ENCODE peak calls at places on chromosomes 16 and 17, in seven cellular contexts. N is RWPE1, I is Peyer's patch, X is psoas muscle, C is heart left ventricle, U is mucosa of descending colon, Y is A549. Z is an unnamed sample.

GRCh38 chr17:76270770-76271668 is 5.9 kb downstream of the UBALD2 start:
- DNase-seq in N (no peak), I (peak; percentile 41), X (peak; percentile 65), C (no peak), U (peak; percentile 41), Y (no peak), Z (no peak)

GRCh38 chr17:59804910-59805381 is 87.8 kb downstream of the TUBD1 start:
- DNase-seq in N (no peak), I (no peak), X (no peak), C (no peak), U (no peak), Y (peak; percentile 89), Z (no peak)

GRCh38 chr17:33049781-33050414 is 58.3 kb downstream of the SPACA3 start:
- DNase-seq in N (peak; percentile 63), I (no peak), X (no peak), C (peak; percentile 21), U (peak; percentile 45), Y (peak; percentile 59), Z (peak; percentile 58)

GRCh38 chr17:65230040-65230439 is 92.9 kb downstream of the RGS9 start:
- DNase-seq in N (no peak), I (no peak), X (no peak), C (no peak), U (no peak), Y (peak; percentile 35), Z (no peak)

GRCh38 chr16:1093284-1094123 is 2.5 kb downstream of the C1QTNF8 start:
- DNase-seq in N (no peak), I (no peak), X (no peak), C (no peak), U (no peak), Y (peak; percentile 78), Z (no peak)

GRCh38 chr16:27676807-27677206 is 126.9 kb downstream of the KATNIP start:
- DNase-seq in N (no peak), I (no peak), X (no peak), C (no peak), U (no peak), Y (no peak), Z (no peak)

GRCh38 chr16:57145964-57146647 is 39.7 kb downstream of the PSME3IP1 start:
- DNase-seq in N (no peak), I (no peak), X (no peak), C (no peak), U (no peak), Y (no peak), Z (no peak)

GRCh38 chr16:57893559-57894389 is 77.2 kb downstream of the CNGB1 start:
- DNase-seq in N (peak; percentile 75), I (no peak), X (no peak), C (no peak), U (no peak), Y (peak; percentile 96), Z (no peak)

GRCh38 chr17:81254955-81255717 is 16.0 kb downstream of the NDUFAF8 start:
- DNase-seq in N (peak; percentile 82), I (no peak), X (peak; percentile 95), C (peak; percentile 84), U (peak; percentile 87), Y (peak; percentile 77), Z (peak; percentile 63)

GRCh38 chr17:14340968-14341412 is 40.1 kb downstream of the HS3ST3B1 start:
- DNase-seq in N (no peak), I (no peak), X (no peak), C (no peak), U (no peak), Y (no peak), Z (no peak)

DNA sequence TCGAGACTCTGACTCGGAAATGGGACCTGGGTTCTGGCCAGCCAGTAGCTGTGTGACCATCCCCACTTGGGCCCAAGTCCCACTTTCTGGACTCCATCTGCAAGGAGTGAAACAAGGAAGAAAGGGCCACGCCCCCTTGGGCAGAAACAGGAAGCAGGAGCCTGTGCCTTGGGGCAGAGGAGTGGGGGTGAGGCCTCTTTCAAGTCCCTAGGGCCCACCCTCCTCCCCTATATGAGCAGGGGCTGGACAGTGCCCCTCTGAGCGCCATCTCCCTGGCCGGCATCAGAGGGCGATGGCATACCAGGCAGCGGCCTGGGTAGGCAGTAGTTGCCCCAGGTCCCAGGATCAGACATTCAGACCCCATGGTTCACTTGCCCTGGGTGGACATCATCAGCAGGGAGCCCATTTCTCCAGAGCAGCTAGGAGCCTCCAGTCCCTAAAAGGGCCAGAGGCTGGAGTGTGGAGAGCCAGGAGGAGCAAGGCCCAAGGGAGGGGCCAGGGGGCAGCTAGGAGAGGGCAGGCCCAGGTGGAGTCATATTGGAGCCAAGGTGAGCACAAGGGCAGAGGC is 7.1 kb downstream of the BCAR1 start:
- DNase-seq in N (no peak), I (peak; percentile 22), X (no peak), C (peak; percentile 70), U (peak; percentile 64), Y (no peak), Z (no peak)
- TF ChIP-seq CTCF in N (no peak), I (no peak), X (no peak), C (no peak), U (no peak), Y (no peak), Z (no peak)

GRCh38 chr17:15453782-15454181 is 13.6 kb downstream of the CDRT4 start:
- DNase-seq in N (no peak), I (no peak), X (no peak), C (no peak), U (no peak), Y (no peak), Z (no peak)

GRCh38 chr17:15456486-15456885 is 10.9 kb downstream of the CDRT4 start:
- DNase-seq in N (no peak), I (no peak), X (peak; percentile 90), C (no peak), U (no peak), Y (no peak), Z (no peak)

GRCh38 chr17:15457723-15458094 is 9.7 kb downstream of the CDRT4 start:
- DNase-seq in N (no peak), I (no peak), X (peak; percentile 80), C (no peak), U (no peak), Y (no peak), Z (peak; percentile 19)

GRCh38 chr17:15454328-15454727 is 13.1 kb downstream of the CDRT4 start:
- DNase-seq in N (no peak), I (no peak), X (no peak), C (no peak), U (no peak), Y (no peak), Z (no peak)

GRCh38 chr17:15456972-15457722 is 10.3 kb downstream of the CDRT4 start:
- DNase-seq in N (no peak), I (no peak), X (peak; percentile 94), C (peak; percentile 51), U (no peak), Y (no peak), Z (no peak)
- TF ChIP-seq CTCF in N (no peak), I (peak; percentile 19), X (peak; percentile 49), C (peak; percentile 55), U (no peak), Y (no peak), Z (no peak)

GRCh38 chr17:4541041-4541327 is 14.2 kb downstream of the MYBBP1A start:
- DNase-seq in N (no peak), I (no peak), X (peak; percentile 87), C (no peak), U (no peak), Y (no peak), Z (no peak)

GRCh38 chr17:4541328-4542002 is 13.7 kb downstream of the MYBBP1A start:
- DNase-seq in N (no peak), I (no peak), X (peak; percentile 57), C (no peak), U (no peak), Y (no peak), Z (no peak)

GRCh38 chr17:4539025-4539424 is 16.2 kb downstream of the MYBBP1A start:
- DNase-seq in N (no peak), I (no peak), X (no peak), C (no peak), U (no peak), Y (no peak), Z (no peak)

GRCh38 chr17:4539576-4540223 is 15.5 kb downstream of the MYBBP1A start:
- DNase-seq in N (no peak), I (no peak), X (no peak), C (no peak), U (no peak), Y (no peak), Z (no peak)

DNA sequence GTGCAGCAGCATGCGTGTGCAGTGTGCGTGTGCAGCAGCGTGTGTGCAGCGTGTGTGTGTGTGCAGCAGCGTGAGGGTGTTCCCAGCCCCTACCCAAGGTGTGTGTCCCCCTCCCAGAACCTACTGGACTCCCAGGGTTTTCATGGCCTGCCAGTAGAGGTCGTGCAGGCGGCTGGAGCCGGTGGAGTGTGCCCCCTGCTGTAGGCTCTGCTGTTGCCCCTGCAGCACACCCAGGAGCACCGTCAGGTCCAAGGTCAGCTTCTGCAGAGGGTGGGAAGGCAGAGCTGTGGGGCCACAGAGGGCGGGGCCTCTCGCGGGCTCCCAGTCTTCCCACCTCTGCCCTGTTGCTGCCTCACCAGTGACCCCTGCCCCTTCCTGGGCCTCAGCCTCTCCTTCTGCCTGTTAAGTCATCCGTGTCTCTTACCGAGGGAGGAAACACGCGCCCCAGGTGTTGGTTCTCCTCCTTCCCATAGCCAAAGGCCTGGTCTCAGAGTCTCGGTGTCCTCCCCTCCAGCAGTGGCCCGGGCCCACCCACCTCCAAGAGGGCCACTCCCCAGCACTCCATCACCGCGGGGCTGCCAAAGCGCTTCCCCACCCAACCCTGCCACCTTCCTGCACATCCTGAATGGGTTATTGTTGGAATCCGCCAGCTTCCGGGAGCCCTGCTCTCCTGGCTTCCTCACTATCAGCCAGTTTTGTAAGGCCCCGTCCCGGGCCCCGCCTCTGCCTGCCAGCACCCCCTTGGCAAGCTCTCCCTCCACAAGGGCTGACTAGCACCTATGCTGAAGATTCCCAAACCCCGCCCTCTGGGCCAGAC is 14.8 kb downstream of the MYBBP1A start:
- DNase-seq in N (no peak), I (no peak), X (no peak), C (no peak), U (no peak), Y (no peak), Z (no peak)
- TF ChIP-seq CTCF in N (no peak), I (peak; percentile 62), X (peak; percentile 12), C (peak; percentile 15), U (no peak), Y (peak; percentile 36), Z (no peak)

GRCh38 chr16:88194397-88195020 is 188.2 kb upstream of the ZNF469 start:
- DNase-seq in N (no peak), I (no peak), X (peak; percentile 80), C (no peak), U (no peak), Y (no peak), Z (no peak)
- TF ChIP-seq CTCF in N (no peak), I (no peak), X (no peak), C (no peak), U (no peak), Y (no peak), Z (peak; percentile 29)

DNA sequence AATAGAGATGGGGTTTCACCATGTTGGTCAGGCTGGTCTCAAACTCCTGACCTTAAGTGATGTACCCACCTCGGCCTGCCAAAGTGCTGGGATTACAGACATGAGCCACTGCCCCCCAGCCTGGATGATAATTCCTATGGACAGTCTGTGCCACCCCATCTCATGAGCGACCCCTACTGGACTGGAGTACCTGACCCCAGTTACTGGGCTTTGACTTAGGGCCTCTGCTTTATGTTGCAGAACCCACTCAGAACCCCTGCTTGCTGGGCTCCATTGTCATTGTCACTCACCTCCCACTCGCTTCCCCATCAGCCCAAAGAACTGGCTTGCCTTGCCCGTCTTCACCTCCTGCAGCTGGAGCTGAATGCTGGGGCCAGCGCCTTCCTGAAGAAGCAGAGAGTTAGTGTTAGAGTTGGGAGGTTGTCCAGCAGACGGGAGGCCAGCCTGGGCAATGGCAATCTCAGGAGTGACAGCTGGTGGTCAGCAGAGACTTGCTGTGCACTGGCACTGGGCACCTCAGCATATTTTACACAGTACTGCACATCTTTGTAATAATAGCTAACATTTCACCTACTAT is 4.0 kb downstream of the TAC4 start:
- DNase-seq in N (no peak), I (no peak), X (no peak), C (no peak), U (no peak), Y (peak; percentile 52), Z (no peak)
- TF ChIP-seq CTCF in N (peak; percentile 31), I (peak; percentile 16), X (no peak), C (no peak), U (no peak), Y (peak; percentile 46), Z (peak; percentile 36)

Z was measured in neural crest cell.